ENCODE peak calls at places on chromosomes 5 and 9, in five cellular contexts. One of them, this sample, is unnamed.

GRCh38 chr9:132288371-132288770 is 66.4 kb downstream of the SETX start:
- DNase-seq in lower leg skin: no peak
- DNase-seq in stimulated activated naive B cell treated with anti-CD40 and anti-IgM and Interleukin-4, amounts not matched to agents 10 μg/mL and 1 μg/mL and 100 μg/mL, for 72 hours: no peak
- DNase-seq in A549: no peak
- DNase-seq in amniotic epithelial cell: peak; percentile 61
- DNase-seq in this sample: no peak

GRCh38 chr9:22117511-22118388 is 108.6 kb upstream of the CDKN2B start:
- DNase-seq in amniotic epithelial cell: peak; percentile 80
- DNase-seq in stimulated activated naive B cell treated with anti-CD40 and anti-IgM and Interleukin-4, amounts not matched to agents 10 μg/mL and 1 μg/mL and 100 μg/mL, for 72 hours: no peak
- DNase-seq in A549: no peak
- DNase-seq in lower leg skin: peak; percentile 84
- DNase-seq in this sample: no peak

GRCh38 chr9:84002344-84002743 is 21.7 kb downstream of the RMI1 start:
- DNase-seq in amniotic epithelial cell: peak; percentile 36
- DNase-seq in stimulated activated naive B cell treated with anti-CD40 and anti-IgM and Interleukin-4, amounts not matched to agents 10 μg/mL and 1 μg/mL and 100 μg/mL, for 72 hours: no peak
- DNase-seq in lower leg skin: no peak
- DNase-seq in A549: no peak
- DNase-seq in this sample: no peak

GRCh38 chr5:142821733-142822487 is 51.7 kb downstream of the ARHGAP26 start:
- DNase-seq in amniotic epithelial cell: peak; percentile 84
- DNase-seq in lower leg skin: no peak
- DNase-seq in stimulated activated naive B cell treated with anti-CD40 and anti-IgM and Interleukin-4, amounts not matched to agents 10 μg/mL and 1 μg/mL and 100 μg/mL, for 72 hours: no peak
- DNase-seq in A549: peak; percentile 76
- DNase-seq in this sample: no peak

GRCh38 chr5:96926275-96926674 is 9.6 kb upstream of the LNPEP start:
- DNase-seq in amniotic epithelial cell: no peak
- DNase-seq in A549: no peak
- DNase-seq in lower leg skin: no peak
- DNase-seq in stimulated activated naive B cell treated with anti-CD40 and anti-IgM and Interleukin-4, amounts not matched to agents 10 μg/mL and 1 μg/mL and 100 μg/mL, for 72 hours: no peak
- DNase-seq in this sample: no peak

GRCh38 chr9:34540826-34541225 is 18.0 kb upstream of the ENHO start:
- DNase-seq in A549: no peak
- DNase-seq in stimulated activated naive B cell treated with anti-CD40 and anti-IgM and Interleukin-4, amounts not matched to agents 10 μg/mL and 1 μg/mL and 100 μg/mL, for 72 hours: no peak
- DNase-seq in lower leg skin: no peak
- DNase-seq in amniotic epithelial cell: peak; percentile 61
- DNase-seq in this sample: no peak

GRCh38 chr5:90632799-90633198 is 74.2 kb downstream of the ADGRV1 start:
- DNase-seq in A549: no peak
- DNase-seq in amniotic epithelial cell: no peak
- DNase-seq in lower leg skin: no peak
- DNase-seq in stimulated activated naive B cell treated with anti-CD40 and anti-IgM and Interleukin-4, amounts not matched to agents 10 μg/mL and 1 μg/mL and 100 μg/mL, for 72 hours: no peak
- DNase-seq in this sample: no peak

GRCh38 chr5:16970260-16970659 is 34.2 kb upstream of the MYO10 start:
- DNase-seq in A549: no peak
- DNase-seq in stimulated activated naive B cell treated with anti-CD40 and anti-IgM and Interleukin-4, amounts not matched to agents 10 μg/mL and 1 μg/mL and 100 μg/mL, for 72 hours: no peak
- DNase-seq in lower leg skin: no peak
- DNase-seq in amniotic epithelial cell: no peak
- DNase-seq in this sample: no peak

GRCh38 chr5:138452720-138453119 is 12.6 kb upstream of the EGR1 start:
- DNase-seq in lower leg skin: no peak
- DNase-seq in A549: no peak
- DNase-seq in stimulated activated naive B cell treated with anti-CD40 and anti-IgM and Interleukin-4, amounts not matched to agents 10 μg/mL and 1 μg/mL and 100 μg/mL, for 72 hours: no peak
- DNase-seq in amniotic epithelial cell: no peak
- DNase-seq in this sample: no peak